ENCODE peak calls at places on chromosomes 11 and 22, in nine cellular contexts. A is T-cell; R is coronary artery; V is fibroblast of the aortic adventitia; H is stimulated activated CD4-positive, alpha-beta T cell treated with anti-CD3 and anti-CD28 coated beads, Interleukin-4, amount 100 ng/mL, for 1 hour; I is stimulated activated naive CD4-positive, alpha-beta T cell; B is fibroblast of villous mesenchyme; G is GM12865; W is Daoy. D is an unnamed sample.
A peak's percentile ranks its signal among the peaks of the same experiment; 100 is the strongest.

GRCh38 chr22:45966892-45967365 is 10.0 kb downstream of the WNT7B start:
- DNase-seq in A (no peak), R (no peak), V (no peak), H (no peak), I (no peak), B (no peak), G (no peak), W (no peak), D (no peak)

GRCh38 chr11:36487619-36488018 is 22.5 kb downstream of the TRAF6 start:
- DNase-seq in A (no peak), R (no peak), V (no peak), H (no peak), I (no peak), B (no peak), G (no peak), W (no peak), D (no peak)

GRCh38 chr11:48109046-48109666 is 107.5 kb upstream of the OR4B1 start:
- DNase-seq in A (no peak), R (peak; percentile 31), V (peak; percentile 71), H (no peak), I (peak; percentile 57), B (peak; percentile 55), G (peak; percentile 37), W (peak; percentile 34), D (no peak)

GRCh38 chr11:12518606-12519385 is 141.4 kb downstream of the PARVA start:
- DNase-seq in A (no peak), R (no peak), V (no peak), H (no peak), I (no peak), B (no peak), G (no peak), W (no peak), D (no peak)

GRCh38 chr11:86932942-86933875 is 22.0 kb downstream of the FZD4 start:
- DNase-seq in A (no peak), R (no peak), V (no peak), H (no peak), I (no peak), B (no peak), G (no peak), W (no peak), D (no peak)

GRCh38 chr11:111797145-111797581 is 31.0 kb upstream of the PPP2R1B start:
- DNase-seq in A (no peak), R (no peak), V (peak; percentile 68), H (no peak), I (no peak), B (peak; percentile 49), G (peak; percentile 63), W (peak; percentile 25), D (no peak)

GRCh38 chr22:49867303-49868250 is 13.9 kb downstream of the ZBED4 start:
- DNase-seq in A (no peak), R (no peak), V (no peak), H (no peak), I (no peak), B (no peak), G (no peak), W (no peak), D (no peak)

GRCh38 chr11:67389477-67389876 is 2.3 kb upstream of the RAD9A start:
- DNase-seq in A (no peak), R (no peak), V (no peak), H (peak; percentile 58), I (peak; percentile 37), B (no peak), G (peak; percentile 69), W (peak; percentile 44), D (peak; percentile 82)

GRCh38 chr11:16632295-16633200 is 105.9 kb upstream of the C11orf58 start:
- DNase-seq in A (no peak), R (no peak), V (no peak), H (no peak), I (no peak), B (peak; percentile 14), G (peak; percentile 11), W (no peak), D (peak; percentile 62)

GRCh38 chr11:68028802-68029475 is 1.5 kb upstream of the NDUFS8 start:
- DNase-seq in A (no peak), R (no peak), V (no peak), H (no peak), I (no peak), B (no peak), G (no peak), W (peak; percentile 64), D (no peak)

GRCh38 chr11:103091024-103091423 is 936 bp downstream of the DCUN1D5 start:
- DNase-seq in A (no peak), R (no peak), V (peak; percentile 23), H (no peak), I (no peak), B (peak; percentile 22), G (peak; percentile 18), W (peak; percentile 4), D (no peak)

GRCh38 chr11:130827697-130828377 is 88.4 kb downstream of the SNX19 start:
- DNase-seq in A (no peak), R (peak; percentile 85), V (peak; percentile 84), H (no peak), I (no peak), B (peak; percentile 81), G (peak; percentile 80), W (peak; percentile 91), D (peak; percentile 94)

GRCh38 chr22:44684506-44685383 is 17.3 kb upstream of the PRR5 start:
- DNase-seq in A (peak; percentile 66), R (no peak), V (peak; percentile 90), H (peak; percentile 77), I (peak; percentile 78), B (peak; percentile 97), G (peak; percentile 91), W (peak; percentile 96), D (peak; percentile 99)

GRCh38 chr11:74085542-74085892 is 76.6 kb upstream of the UCP3 start:
- DNase-seq in A (no peak), R (no peak), V (no peak), H (no peak), I (no peak), B (no peak), G (no peak), W (no peak), D (no peak)

GRCh38 chr11:117907276-117908110 is 21.7 kb downstream of the TMPRSS13 start:
- DNase-seq in A (no peak), R (peak; percentile 78), V (peak; percentile 87), H (peak; percentile 65), I (peak; percentile 9), B (peak; percentile 89), G (peak; percentile 59), W (peak; percentile 97), D (peak; percentile 99)

GRCh38 chr11:112538529-112538928 is 277.9 kb upstream of the PLET1 start:
- DNase-seq in A (no peak), R (no peak), V (no peak), H (no peak), I (no peak), B (no peak), G (no peak), W (no peak), D (no peak)

GRCh38 chr11:1883342-1884122 is 8.2 kb downstream of the PRR33 start:
- DNase-seq in A (no peak), R (peak; percentile 67), V (no peak), H (no peak), I (no peak), B (no peak), G (no peak), W (no peak), D (peak; percentile 41)

GRCh38 chr11:59141673-59142460 is 789 bp upstream of the FAM111A start:
- DNase-seq in A (no peak), R (no peak), V (peak; percentile 61), H (no peak), I (no peak), B (peak; percentile 24), G (no peak), W (no peak), D (no peak)

GRCh38 chr22:31490496-31490925 is 869 bp upstream of the EIF4ENIF1 start:
- DNase-seq in A (peak; percentile 7), R (no peak), V (peak; percentile 65), H (peak; percentile 35), I (peak; percentile 79), B (peak; percentile 76), G (peak; percentile 97), W (peak; percentile 85), D (peak; percentile 70)

GRCh38 chr11:45180158-45180887 is 33.9 kb downstream of the PRDM11 start:
- DNase-seq in A (no peak), R (no peak), V (no peak), H (no peak), I (no peak), B (no peak), G (peak; percentile 31), W (peak; percentile 80), D (peak; percentile 75)

GRCh38 chr22:30290679-30291333 is 1.5 kb upstream of the CASTOR1 start:
- DNase-seq in A (no peak), R (peak; percentile 91), V (peak; percentile 71), H (no peak), I (no peak), B (peak; percentile 51), G (peak; percentile 60), W (peak; percentile 78), D (peak; percentile 77)

GRCh38 chr11:47161134-47161854 is 15.4 kb downstream of the ARFGAP2 start:
- DNase-seq in A (no peak), R (no peak), V (peak; percentile 75), H (peak; percentile 59), I (peak; percentile 71), B (peak; percentile 68), G (peak; percentile 79), W (peak; percentile 65), D (peak; percentile 90)

GRCh38 chr11:63915961-63916836 is 765 bp downstream of the RCOR2 start:
- DNase-seq in A (no peak), R (no peak), V (peak; percentile 16), H (peak; percentile 46), I (peak; percentile 17), B (peak; percentile 34), G (peak; percentile 26), W (peak; percentile 57), D (peak; percentile 94)

GRCh38 chr11:110125632-110126031 is 32.4 kb downstream of the ZC3H12C start:
- DNase-seq in A (no peak), R (no peak), V (peak; percentile 40), H (no peak), I (no peak), B (peak; percentile 47), G (no peak), W (peak; percentile 13), D (peak; percentile 86)